ENCODE peak calls at places on chromosomes 4 and X, in nine cellular contexts. One of them, this sample, is unnamed.

GRCh38 chr4:3075652-3075981 is 1.1 kb downstream of the HTT start:
- DNase-seq in tibial artery: no peak
- DNase-seq in cardiac fibroblast: no peak
- DNase-seq in activated T-cell treated with anti-CD3 and anti-CD28 coated beads, Interleukin-2, amount 50 U/mL, for 1 hour: no peak
- DNase-seq in nephron progenitor cell: no peak
- DNase-seq in T-helper 17 cell: no peak
- DNase-seq in effector CD4-positive, alpha-beta T cell: no peak
- DNase-seq in left ventricle myocardium inferior: no peak
- DNase-seq in lung microvascular endothelial cell: no peak
- DNase-seq in this sample: no peak

GRCh38 chr4:98780926-98781325 is 122.5 kb upstream of the TSPAN5 start:
- DNase-seq in tibial artery: no peak
- DNase-seq in lung microvascular endothelial cell: no peak
- DNase-seq in left ventricle myocardium inferior: no peak
- DNase-seq in activated T-cell treated with anti-CD3 and anti-CD28 coated beads, Interleukin-2, amount 50 U/mL, for 1 hour: no peak
- DNase-seq in effector CD4-positive, alpha-beta T cell: no peak
- DNase-seq in cardiac fibroblast: no peak
- DNase-seq in nephron progenitor cell: no peak
- DNase-seq in T-helper 17 cell: no peak
- DNase-seq in this sample: no peak

GRCh38 chr4:38673109-38673978 is 9.3 kb downstream of the KLF3 start:
- DNase-seq in activated T-cell treated with anti-CD3 and anti-CD28 coated beads, Interleukin-2, amount 50 U/mL, for 1 hour: no peak
- DNase-seq in lung microvascular endothelial cell: no peak
- DNase-seq in tibial artery: peak
- DNase-seq in cardiac fibroblast: peak
- DNase-seq in left ventricle myocardium inferior: peak
- DNase-seq in nephron progenitor cell: no peak
- DNase-seq in effector CD4-positive, alpha-beta T cell: no peak
- DNase-seq in T-helper 17 cell: no peak
- DNase-seq in this sample: no peak

GRCh38 chr4:162954976-162955375 is 211.7 kb downstream of the NAF1 start:
- DNase-seq in nephron progenitor cell: no peak
- DNase-seq in tibial artery: no peak
- DNase-seq in cardiac fibroblast: no peak
- DNase-seq in effector CD4-positive, alpha-beta T cell: no peak
- DNase-seq in T-helper 17 cell: no peak
- DNase-seq in lung microvascular endothelial cell: no peak
- DNase-seq in activated T-cell treated with anti-CD3 and anti-CD28 coated beads, Interleukin-2, amount 50 U/mL, for 1 hour: no peak
- DNase-seq in left ventricle myocardium inferior: no peak
- DNase-seq in this sample: no peak

GRCh38 chr4:111979921-111980320 is 165.3 kb upstream of the FAM241A start:
- DNase-seq in lung microvascular endothelial cell: no peak
- DNase-seq in tibial artery: no peak
- DNase-seq in cardiac fibroblast: no peak
- DNase-seq in T-helper 17 cell: no peak
- DNase-seq in left ventricle myocardium inferior: no peak
- DNase-seq in nephron progenitor cell: no peak
- DNase-seq in activated T-cell treated with anti-CD3 and anti-CD28 coated beads, Interleukin-2, amount 50 U/mL, for 1 hour: no peak
- DNase-seq in effector CD4-positive, alpha-beta T cell: no peak
- DNase-seq in this sample: no peak

GRCh38 chr4:1900087-1900433 is 28.9 kb downstream of the NSD2 start:
- DNase-seq in lung microvascular endothelial cell: no peak
- DNase-seq in left ventricle myocardium inferior: no peak
- DNase-seq in tibial artery: no peak
- DNase-seq in nephron progenitor cell: no peak
- DNase-seq in T-helper 17 cell: no peak
- DNase-seq in cardiac fibroblast: no peak
- DNase-seq in effector CD4-positive, alpha-beta T cell: no peak
- DNase-seq in activated T-cell treated with anti-CD3 and anti-CD28 coated beads, Interleukin-2, amount 50 U/mL, for 1 hour: no peak
- DNase-seq in this sample: no peak

GRCh38 chr4:71607109-71607508 is 176.8 kb downstream of the GC start:
- DNase-seq in left ventricle myocardium inferior: no peak
- DNase-seq in effector CD4-positive, alpha-beta T cell: no peak
- DNase-seq in tibial artery: no peak
- DNase-seq in T-helper 17 cell: no peak
- DNase-seq in cardiac fibroblast: no peak
- DNase-seq in activated T-cell treated with anti-CD3 and anti-CD28 coated beads, Interleukin-2, amount 50 U/mL, for 1 hour: no peak
- DNase-seq in lung microvascular endothelial cell: no peak
- DNase-seq in nephron progenitor cell: no peak
- DNase-seq in this sample: no peak

GRCh38 chr4:3422241-3422801 is 19.4 kb upstream of the HGFAC start:
- DNase-seq in lung microvascular endothelial cell: no peak
- DNase-seq in nephron progenitor cell: no peak
- DNase-seq in T-helper 17 cell: no peak
- DNase-seq in tibial artery: no peak
- DNase-seq in effector CD4-positive, alpha-beta T cell: no peak
- DNase-seq in activated T-cell treated with anti-CD3 and anti-CD28 coated beads, Interleukin-2, amount 50 U/mL, for 1 hour: no peak
- DNase-seq in cardiac fibroblast: no peak
- DNase-seq in left ventricle myocardium inferior: no peak
- DNase-seq in this sample: no peak

GRCh38 chr4:27132497-27132896 is 271.9 kb downstream of the STIM2 start:
- DNase-seq in tibial artery: no peak
- DNase-seq in cardiac fibroblast: no peak
- DNase-seq in left ventricle myocardium inferior: no peak
- DNase-seq in effector CD4-positive, alpha-beta T cell: no peak
- DNase-seq in nephron progenitor cell: no peak
- DNase-seq in lung microvascular endothelial cell: no peak
- DNase-seq in T-helper 17 cell: no peak
- DNase-seq in activated T-cell treated with anti-CD3 and anti-CD28 coated beads, Interleukin-2, amount 50 U/mL, for 1 hour: no peak
- DNase-seq in this sample: no peak

GRCh38 chrX:81195712-81196111 is 6.0 kb downstream of the HMGN5 start:
- DNase-seq in nephron progenitor cell: peak
- DNase-seq in lung microvascular endothelial cell: peak
- DNase-seq in left ventricle myocardium inferior: peak
- DNase-seq in cardiac fibroblast: peak
- DNase-seq in tibial artery: no peak
- DNase-seq in effector CD4-positive, alpha-beta T cell: peak
- DNase-seq in T-helper 17 cell: peak
- DNase-seq in activated T-cell treated with anti-CD3 and anti-CD28 coated beads, Interleukin-2, amount 50 U/mL, for 1 hour: peak
- DNase-seq in this sample: peak

GRCh38 chr4:167032876-167033275 is 201.4 kb downstream of the SPOCK3 start:
- DNase-seq in lung microvascular endothelial cell: no peak
- DNase-seq in nephron progenitor cell: no peak
- DNase-seq in T-helper 17 cell: no peak
- DNase-seq in effector CD4-positive, alpha-beta T cell: no peak
- DNase-seq in tibial artery: no peak
- DNase-seq in left ventricle myocardium inferior: no peak
- DNase-seq in cardiac fibroblast: peak
- DNase-seq in activated T-cell treated with anti-CD3 and anti-CD28 coated beads, Interleukin-2, amount 50 U/mL, for 1 hour: no peak
- DNase-seq in this sample: no peak

This sample was measured in T follicular helper cell.